ENCODE peak calls at places on chromosomes 5 and 9, in five cellular contexts. O is stimulated activated CD8-positive, alpha-beta memory T cell treated with anti-CD3 and anti-CD28 coated beads, Interleukin-2, amount 100 ng/mL, for 48 hours; K is SK-MEL-5; G is CD4-positive, CD25-positive, alpha-beta regulatory T cell; V is midbrain. Z is an unnamed sample.
A peak's percentile ranks its signal among the peaks of the same experiment; 100 is the strongest.

GRCh38 chr5:146919304-146919703 is 40.7 kb upstream of the PPP2R2B start:
- DNase-seq in V (no peak), K (no peak), G (no peak), O (no peak), Z (no peak)

GRCh38 chr5:56085205-56085604 is 90.4 kb upstream of the IL6ST start:
- DNase-seq in O (no peak), G (no peak), K (peak; percentile 43), V (no peak), Z (no peak)

GRCh38 chr5:206406-206805 is 11.5 kb downstream of the CCDC127 start:
- DNase-seq in K (no peak), O (no peak), G (no peak), V (no peak), Z (no peak)

GRCh38 chr5:135535820-135536801 is at the start of gene NEUROG1:
- DNase-seq in G (no peak), V (no peak), O (no peak), K (no peak), Z (no peak)

GRCh38 chr5:37553720-37554402 is 174.7 kb downstream of the WDR70 start:
- DNase-seq in G (no peak), V (no peak), O (no peak), K (no peak), Z (no peak)

GRCh38 chr5:144028644-144029043 is 141.8 kb downstream of the YIPF5 start:
- DNase-seq in K (peak; percentile 26), O (no peak), V (no peak), G (no peak), Z (no peak)

GRCh38 chr5:133397986-133398645 is 214.2 kb downstream of the FSTL4 start:
- DNase-seq in V (no peak), K (no peak), G (no peak), O (no peak), Z (no peak)

GRCh38 chr5:116009806-116010205 is 22.5 kb upstream of the ARL14EPL start:
- DNase-seq in V (no peak), O (no peak), G (no peak), K (no peak), Z (no peak)

GRCh38 chr5:123283031-123283430 is 140.2 kb downstream of the CEP120 start:
- DNase-seq in O (no peak), K (no peak), V (no peak), G (no peak), Z (no peak)

GRCh38 chr5:143065185-143065584 is 295.0 kb downstream of the ARHGAP26 start:
- DNase-seq in G (no peak), K (no peak), V (no peak), O (no peak), Z (no peak)

GRCh38 chr5:150544606-150545219 is 36.8 kb downstream of the NDST1 start:
- DNase-seq in G (peak; percentile 15), O (peak; percentile 64), K (peak; percentile 78), V (peak; percentile 72), Z (peak; percentile 97)

GRCh38 chr9:125438506-125439433 is 177.1 kb downstream of the GAPVD1 start:
- DNase-seq in O (no peak), V (no peak), K (no peak), G (no peak), Z (no peak)

GRCh38 chr5:167352801-167353200 is 938.6 kb upstream of the WWC1 start:
- DNase-seq in K (peak; percentile 8), V (no peak), O (no peak), G (no peak), Z (no peak)

GRCh38 chr9:129693741-129694140 is 28.3 kb downstream of the PRRX2 start:
- DNase-seq in V (no peak), K (no peak), G (no peak), O (no peak), Z (no peak)

GRCh38 chr9:135791431-135792267 is 89.7 kb downstream of the KCNT1 start:
- DNase-seq in G (no peak), O (no peak), K (no peak), V (no peak), Z (no peak)

GRCh38 chr9:128282500-128282899 is 6.4 kb downstream of the SWI5 start:
- DNase-seq in G (no peak), K (no peak), O (no peak), V (no peak), Z (no peak)

GRCh38 chr9:129335456-129336129 is 157.5 kb upstream of the IER5L start:
- DNase-seq in V (no peak), G (no peak), K (no peak), O (no peak), Z (no peak)

GRCh38 chr5:83331842-83332241 is 139.7 kb upstream of the VCAN start:
- DNase-seq in O (no peak), K (no peak), G (no peak), V (no peak), Z (no peak)

GRCh38 chr5:573976-574375 is 38.2 kb upstream of the CEP72 start:
- DNase-seq in K (no peak), V (no peak), G (no peak), O (no peak), Z (no peak)

GRCh38 chr9:73030370-73031039 is 77.7 kb upstream of the ALDH1A1 start:
- DNase-seq in V (no peak), G (no peak), O (no peak), K (no peak), Z (no peak)

GRCh38 chr5:134071850-134072207 is 42.7 kb upstream of the TCF7 start:
- DNase-seq in G (no peak), V (no peak), K (no peak), O (no peak), Z (no peak)

GRCh38 chr9:125748511-125749099 is 1.4 kb downstream of the PBX3 start:
- DNase-seq in K (no peak), O (no peak), G (no peak), V (no peak), Z (no peak)

GRCh38 chr5:1129725-1130082 is 17.8 kb upstream of the SLC12A7 start:
- DNase-seq in O (no peak), V (no peak), K (no peak), G (no peak), Z (no peak)

GRCh38 chr9:82495884-82496777 is 507.6 kb downstream of the SPATA31D1 start:
- DNase-seq in G (no peak), K (no peak), O (no peak), V (no peak), Z (no peak)

GRCh38 chr5:59685806-59686205 is 207.7 kb downstream of the PDE4D start:
- DNase-seq in K (no peak), G (no peak), O (no peak), V (no peak), Z (no peak)

GRCh38 chr5:77631166-77631582 is 7.3 kb downstream of the OTP start:
- DNase-seq in O (no peak), G (no peak), V (no peak), K (no peak), Z (no peak)

GRCh38 chr9:76665458-76665857 is 98.8 kb upstream of the PCA3 start:
- DNase-seq in K (no peak), G (no peak), O (no peak), V (no peak), Z (no peak)

GRCh38 chr5:38559427-38559826 is 3.0 kb upstream of the LIFR start:
- DNase-seq in O (no peak), G (no peak), V (no peak), K (no peak), Z (no peak)

GRCh38 chr5:143582869-143583268 is 179.4 kb upstream of the NR3C1 start:
- DNase-seq in G (no peak), O (no peak), V (no peak), K (no peak), Z (no peak)